ENCODE peak calls at places on chromosomes 13 and 19, in ten cellular contexts. One of them, this sample, is unnamed.
A peak's percentile ranks its signal among the peaks of the same experiment; 100 is the strongest.

GRCh38 chr13:37869756-37870488 is at the start of gene TRPC4:
- DNase-seq in fibroblast of pulmonary artery: peak; percentile 73
- DNase-seq in AG10803: peak; percentile 80
- DNase-seq in neural crest cell: peak; percentile 40
- DNase-seq in body of pancreas: peak; percentile 63
- DNase-seq in astrocyte of the spinal cord: peak; percentile 74
- DNase-seq in progenitor cell of endocrine pancreas: peak; percentile 49
- DNase-seq in fibroblast of the aortic adventitia: peak; percentile 41
- DNase-seq in HepG2: peak; percentile 12
- DNase-seq in IMR-90: peak; percentile 59
- DNase-seq in this sample: peak; percentile 40

GRCh38 chr19:10289167-10289835 is 451 bp upstream of the ICAM5 start:
- DNase-seq in fibroblast of the aortic adventitia: no peak
- DNase-seq in progenitor cell of endocrine pancreas: no peak
- DNase-seq in neural crest cell: no peak
- DNase-seq in body of pancreas: no peak
- DNase-seq in HepG2: peak; percentile 53
- DNase-seq in IMR-90: peak; percentile 54
- DNase-seq in astrocyte of the spinal cord: no peak
- DNase-seq in AG10803: peak; percentile 33
- DNase-seq in fibroblast of pulmonary artery: peak; percentile 47
- DNase-seq in this sample: no peak

GRCh38 chr19:15324791-15325519 is 7.4 kb downstream of the BRD4 start:
- DNase-seq in progenitor cell of endocrine pancreas: no peak
- DNase-seq in AG10803: no peak
- DNase-seq in IMR-90: no peak
- DNase-seq in fibroblast of pulmonary artery: no peak
- DNase-seq in neural crest cell: no peak
- DNase-seq in astrocyte of the spinal cord: no peak
- DNase-seq in HepG2: no peak
- DNase-seq in fibroblast of the aortic adventitia: no peak
- DNase-seq in body of pancreas: peak; percentile 86
- DNase-seq in this sample: no peak

GRCh38 chr19:34490141-34490766 is 8.7 kb downstream of the WTIP start:
- DNase-seq in AG10803: no peak
- DNase-seq in IMR-90: no peak
- DNase-seq in fibroblast of pulmonary artery: no peak
- DNase-seq in HepG2: no peak
- DNase-seq in neural crest cell: no peak
- DNase-seq in progenitor cell of endocrine pancreas: no peak
- DNase-seq in body of pancreas: no peak
- DNase-seq in fibroblast of the aortic adventitia: no peak
- DNase-seq in astrocyte of the spinal cord: no peak
- DNase-seq in this sample: no peak

GRCh38 chr13:32023698-32024097 is 7.9 kb upstream of the FRY start:
- DNase-seq in fibroblast of the aortic adventitia: no peak
- DNase-seq in IMR-90: no peak
- DNase-seq in astrocyte of the spinal cord: no peak
- DNase-seq in neural crest cell: no peak
- DNase-seq in body of pancreas: no peak
- DNase-seq in progenitor cell of endocrine pancreas: no peak
- DNase-seq in fibroblast of pulmonary artery: no peak
- DNase-seq in AG10803: no peak
- DNase-seq in HepG2: no peak
- DNase-seq in this sample: no peak

GRCh38 chr19:36032251-36033104 is at the start of gene CLIP3:
- DNase-seq in fibroblast of pulmonary artery: peak; percentile 74
- DNase-seq in body of pancreas: no peak
- DNase-seq in AG10803: peak; percentile 67
- DNase-seq in astrocyte of the spinal cord: peak; percentile 63
- DNase-seq in fibroblast of the aortic adventitia: peak; percentile 68
- DNase-seq in neural crest cell: peak; percentile 72
- DNase-seq in progenitor cell of endocrine pancreas: peak; percentile 40
- DNase-seq in IMR-90: peak; percentile 62
- DNase-seq in HepG2: no peak
- DNase-seq in this sample: peak; percentile 69

GRCh38 chr13:44231786-44232516 is 141.7 kb upstream of the SERP2 start:
- DNase-seq in neural crest cell: no peak
- DNase-seq in AG10803: peak; percentile 95
- DNase-seq in fibroblast of the aortic adventitia: peak; percentile 99
- DNase-seq in body of pancreas: peak; percentile 91
- DNase-seq in HepG2: peak; percentile 46
- DNase-seq in astrocyte of the spinal cord: peak; percentile 98
- DNase-seq in fibroblast of pulmonary artery: peak; percentile 98
- DNase-seq in IMR-90: peak; percentile 96
- DNase-seq in progenitor cell of endocrine pancreas: no peak
- DNase-seq in this sample: no peak

GRCh38 chr19:10713317-10713716 is 4.6 kb upstream of the DNM2 start:
- DNase-seq in progenitor cell of endocrine pancreas: no peak
- DNase-seq in fibroblast of the aortic adventitia: no peak
- DNase-seq in fibroblast of pulmonary artery: no peak
- DNase-seq in body of pancreas: no peak
- DNase-seq in IMR-90: no peak
- DNase-seq in HepG2: no peak
- DNase-seq in AG10803: no peak
- DNase-seq in astrocyte of the spinal cord: no peak
- DNase-seq in neural crest cell: no peak
- DNase-seq in this sample: no peak

GRCh38 chr19:36030264-36031148 is 2.2 kb downstream of the CLIP3 start:
- DNase-seq in neural crest cell: no peak
- DNase-seq in HepG2: no peak
- DNase-seq in fibroblast of the aortic adventitia: peak; percentile 37
- DNase-seq in IMR-90: peak; percentile 53
- DNase-seq in AG10803: peak; percentile 59
- DNase-seq in body of pancreas: peak; percentile 29
- DNase-seq in astrocyte of the spinal cord: no peak
- DNase-seq in fibroblast of pulmonary artery: peak; percentile 48
- DNase-seq in progenitor cell of endocrine pancreas: no peak
- DNase-seq in this sample: no peak

DNA sequence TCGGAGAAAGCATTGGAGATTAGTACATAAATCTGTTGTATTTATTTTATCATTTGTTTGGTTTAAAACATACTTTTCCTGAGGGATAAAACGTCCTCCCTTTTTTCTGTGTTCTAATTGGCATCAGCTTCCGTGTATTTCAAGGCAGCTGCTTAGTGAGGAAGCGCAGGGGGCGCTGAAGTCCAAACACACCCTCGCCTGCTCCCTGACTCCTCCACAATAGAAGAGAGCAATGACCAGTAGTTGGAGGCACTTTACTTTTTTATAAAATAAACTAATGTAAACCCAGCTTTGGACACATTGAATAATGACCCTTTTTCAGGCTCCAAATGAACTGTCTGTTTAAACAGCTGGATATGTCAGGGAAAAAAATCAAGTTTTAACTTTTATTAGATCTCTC is 79.9 kb downstream of the RNASEH2B start:
- DNase-seq in AG10803: no peak
- DNase-seq in progenitor cell of endocrine pancreas: no peak
- DNase-seq in fibroblast of the aortic adventitia: no peak
- DNase-seq in astrocyte of the spinal cord: peak; percentile 33
- DNase-seq in IMR-90: no peak
- DNase-seq in HepG2: peak; percentile 14
- DNase-seq in body of pancreas: no peak
- DNase-seq in neural crest cell: no peak
- DNase-seq in fibroblast of pulmonary artery: peak; percentile 42
- DNase-seq in this sample: no peak
- TF ChIP-seq CTCF in AG10803: no peak
- TF ChIP-seq CTCF in progenitor cell of endocrine pancreas: peak; percentile 27
- TF ChIP-seq CTCF in fibroblast of the aortic adventitia: peak; percentile 22
- TF ChIP-seq CTCF in astrocyte of the spinal cord: peak; percentile 45
- TF ChIP-seq CTCF in IMR-90: peak; percentile 5
- TF ChIP-seq CTCF in HepG2: peak; percentile 60
- TF ChIP-seq CTCF in body of pancreas: no peak
- TF ChIP-seq CTCF in neural crest cell: peak; percentile 23
- TF ChIP-seq CTCF in fibroblast of pulmonary artery: peak; percentile 43
- TF ChIP-seq CTCF in this sample: peak; percentile 34

GRCh38 chr13:28528388-28528787 is 33.5 kb upstream of the FLT1 start:
- DNase-seq in progenitor cell of endocrine pancreas: no peak
- DNase-seq in astrocyte of the spinal cord: no peak
- DNase-seq in AG10803: no peak
- DNase-seq in fibroblast of the aortic adventitia: no peak
- DNase-seq in fibroblast of pulmonary artery: no peak
- DNase-seq in neural crest cell: no peak
- DNase-seq in HepG2: no peak
- DNase-seq in body of pancreas: no peak
- DNase-seq in IMR-90: no peak
- DNase-seq in this sample: no peak

GRCh38 chr13:28529836-28530235 is 34.9 kb upstream of the FLT1 start:
- DNase-seq in body of pancreas: no peak
- DNase-seq in fibroblast of pulmonary artery: no peak
- DNase-seq in neural crest cell: no peak
- DNase-seq in progenitor cell of endocrine pancreas: no peak
- DNase-seq in IMR-90: no peak
- DNase-seq in fibroblast of the aortic adventitia: no peak
- DNase-seq in HepG2: no peak
- DNase-seq in astrocyte of the spinal cord: no peak
- DNase-seq in AG10803: no peak
- DNase-seq in this sample: no peak

GRCh38 chr13:28530729-28531194 is 35.8 kb upstream of the FLT1 start:
- DNase-seq in AG10803: peak; percentile 43
- DNase-seq in IMR-90: no peak
- DNase-seq in neural crest cell: no peak
- DNase-seq in HepG2: no peak
- DNase-seq in astrocyte of the spinal cord: peak; percentile 22
- DNase-seq in fibroblast of pulmonary artery: peak; percentile 50
- DNase-seq in progenitor cell of endocrine pancreas: no peak
- DNase-seq in body of pancreas: no peak
- DNase-seq in fibroblast of the aortic adventitia: peak; percentile 31
- DNase-seq in this sample: no peak

GRCh38 chr13:28527629-28528028 is 32.7 kb upstream of the FLT1 start:
- DNase-seq in IMR-90: no peak
- DNase-seq in body of pancreas: peak; percentile 20
- DNase-seq in fibroblast of pulmonary artery: no peak
- DNase-seq in progenitor cell of endocrine pancreas: no peak
- DNase-seq in neural crest cell: no peak
- DNase-seq in fibroblast of the aortic adventitia: no peak
- DNase-seq in AG10803: no peak
- DNase-seq in HepG2: no peak
- DNase-seq in astrocyte of the spinal cord: no peak
- DNase-seq in this sample: no peak

DNA sequence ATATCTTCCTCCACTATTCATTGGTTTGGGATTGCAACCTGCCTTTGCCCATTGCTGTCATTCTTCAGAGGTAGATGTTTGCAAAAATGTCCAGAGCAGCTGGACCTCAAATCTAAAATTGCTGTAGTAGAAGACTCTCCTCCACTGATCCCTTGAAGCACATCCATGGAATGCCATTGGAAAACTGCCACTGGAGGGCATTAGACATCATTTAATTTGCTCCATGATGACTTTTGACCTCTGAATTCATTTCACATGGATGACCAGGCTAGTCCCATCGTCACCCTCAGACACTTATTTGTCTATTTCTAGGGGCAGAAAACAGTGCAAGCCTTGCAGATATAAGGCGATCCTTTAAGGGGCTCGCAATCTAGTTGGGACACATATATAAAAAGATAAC is 33.9 kb upstream of the FLT1 start:
- DNase-seq in AG10803: no peak
- DNase-seq in fibroblast of the aortic adventitia: no peak
- DNase-seq in neural crest cell: no peak
- DNase-seq in IMR-90: no peak
- DNase-seq in fibroblast of pulmonary artery: no peak
- DNase-seq in HepG2: no peak
- DNase-seq in body of pancreas: no peak
- DNase-seq in progenitor cell of endocrine pancreas: no peak
- DNase-seq in astrocyte of the spinal cord: no peak
- DNase-seq in this sample: no peak
- TF ChIP-seq CTCF in AG10803: no peak
- TF ChIP-seq CTCF in fibroblast of the aortic adventitia: no peak
- TF ChIP-seq CTCF in neural crest cell: no peak
- TF ChIP-seq CTCF in IMR-90: peak; percentile 13
- TF ChIP-seq CTCF in fibroblast of pulmonary artery: no peak
- TF ChIP-seq CTCF in HepG2: no peak
- TF ChIP-seq CTCF in body of pancreas: no peak
- TF ChIP-seq CTCF in progenitor cell of endocrine pancreas: no peak
- TF ChIP-seq CTCF in astrocyte of the spinal cord: no peak
- TF ChIP-seq CTCF in this sample: no peak

GRCh38 chr19:51651216-51651846 is 4.7 kb upstream of the SIGLEC14 start:
- DNase-seq in IMR-90: no peak
- DNase-seq in HepG2: no peak
- DNase-seq in body of pancreas: peak; percentile 49
- DNase-seq in fibroblast of the aortic adventitia: no peak
- DNase-seq in fibroblast of pulmonary artery: no peak
- DNase-seq in neural crest cell: no peak
- DNase-seq in AG10803: no peak
- DNase-seq in progenitor cell of endocrine pancreas: no peak
- DNase-seq in astrocyte of the spinal cord: no peak
- DNase-seq in this sample: peak; percentile 16

GRCh38 chr19:51653162-51653561 is 6.5 kb upstream of the SIGLEC14 start:
- DNase-seq in astrocyte of the spinal cord: no peak
- DNase-seq in body of pancreas: no peak
- DNase-seq in neural crest cell: no peak
- DNase-seq in AG10803: no peak
- DNase-seq in HepG2: no peak
- DNase-seq in IMR-90: no peak
- DNase-seq in progenitor cell of endocrine pancreas: no peak
- DNase-seq in fibroblast of the aortic adventitia: no peak
- DNase-seq in fibroblast of pulmonary artery: no peak
- DNase-seq in this sample: no peak

GRCh38 chr19:51652266-51652665 is 5.6 kb upstream of the SIGLEC14 start:
- DNase-seq in fibroblast of the aortic adventitia: no peak
- DNase-seq in body of pancreas: no peak
- DNase-seq in IMR-90: no peak
- DNase-seq in neural crest cell: no peak
- DNase-seq in AG10803: no peak
- DNase-seq in progenitor cell of endocrine pancreas: no peak
- DNase-seq in astrocyte of the spinal cord: no peak
- DNase-seq in HepG2: no peak
- DNase-seq in fibroblast of pulmonary artery: no peak
- DNase-seq in this sample: no peak

DNA sequence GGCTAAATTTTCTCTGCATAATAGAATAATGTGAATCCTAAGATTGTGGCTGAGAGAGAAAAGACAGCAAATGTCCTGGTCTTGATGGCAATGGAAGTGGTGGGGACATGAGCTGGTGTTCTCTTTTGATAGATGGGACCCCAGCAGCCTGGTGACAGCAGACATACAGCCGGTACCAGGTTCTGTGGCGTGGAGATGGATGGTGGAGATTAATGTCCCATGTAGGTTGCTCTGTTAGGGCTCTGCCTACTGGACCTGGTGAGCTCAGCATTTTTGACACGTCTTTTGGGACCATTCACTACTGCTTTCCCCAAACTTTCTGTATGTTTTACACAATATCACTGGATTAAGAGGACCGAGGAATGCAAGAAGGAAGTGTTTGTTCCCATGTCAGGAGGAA is 8.2 kb upstream of the SIGLEC14 start:
- DNase-seq in neural crest cell: no peak
- DNase-seq in fibroblast of pulmonary artery: no peak
- DNase-seq in astrocyte of the spinal cord: no peak
- DNase-seq in IMR-90: no peak
- DNase-seq in AG10803: no peak
- DNase-seq in fibroblast of the aortic adventitia: no peak
- DNase-seq in body of pancreas: no peak
- DNase-seq in HepG2: no peak
- DNase-seq in progenitor cell of endocrine pancreas: no peak
- DNase-seq in this sample: no peak
- TF ChIP-seq CTCF in neural crest cell: no peak
- TF ChIP-seq CTCF in fibroblast of pulmonary artery: no peak
- TF ChIP-seq CTCF in astrocyte of the spinal cord: no peak
- TF ChIP-seq CTCF in IMR-90: no peak
- TF ChIP-seq CTCF in AG10803: no peak
- TF ChIP-seq CTCF in fibroblast of the aortic adventitia: no peak
- TF ChIP-seq CTCF in body of pancreas: no peak
- TF ChIP-seq CTCF in HepG2: no peak
- TF ChIP-seq CTCF in progenitor cell of endocrine pancreas: no peak
- TF ChIP-seq CTCF in this sample: no peak

GRCh38 chr13:65287405-65287804 is 1942.7 kb downstream of the PCDH9 start:
- DNase-seq in AG10803: no peak
- DNase-seq in fibroblast of pulmonary artery: no peak
- DNase-seq in HepG2: no peak
- DNase-seq in progenitor cell of endocrine pancreas: no peak
- DNase-seq in IMR-90: no peak
- DNase-seq in body of pancreas: no peak
- DNase-seq in neural crest cell: no peak
- DNase-seq in fibroblast of the aortic adventitia: no peak
- DNase-seq in astrocyte of the spinal cord: no peak
- DNase-seq in this sample: no peak
- TF ChIP-seq CTCF in AG10803: no peak
- TF ChIP-seq CTCF in fibroblast of pulmonary artery: no peak
- TF ChIP-seq CTCF in HepG2: no peak
- TF ChIP-seq CTCF in progenitor cell of endocrine pancreas: no peak
- TF ChIP-seq CTCF in IMR-90: no peak
- TF ChIP-seq CTCF in body of pancreas: no peak
- TF ChIP-seq CTCF in neural crest cell: no peak
- TF ChIP-seq CTCF in fibroblast of the aortic adventitia: no peak
- TF ChIP-seq CTCF in astrocyte of the spinal cord: no peak
- TF ChIP-seq CTCF in this sample: no peak